ENCODE peak calls at places on chromosomes 4 and X, in ten cellular contexts. V, Y, S, U, M, A, J, N, F and K are unnamed samples. For H3K4me1, the result is how much of the 10 kb centered on the place peaks cover.

GRCh38 chr4:62003695-62004094 is 803.6 kb downstream of the ADGRL3 start:
- DNase-seq in J (no peak), A (no peak), M (no peak), Y (no peak), U (no peak), S (no peak), N (no peak), V (no peak), F (no peak), K (no peak)

GRCh38 chrX:4547218-4547836 is 833.9 kb upstream of the PRKX start:
- DNase-seq in F (peak), A (peak), S (peak), J (no peak), M (no peak), N (peak), Y (peak), U (peak), V (no peak), K (peak)

GRCh38 chr4:150010525-150011126 is 67.6 kb upstream of the DCLK2 start:
- DNase-seq in F (peak), Y (peak), M (no peak), U (peak), V (no peak), A (peak), N (peak), S (peak), J (no peak), K (peak)

GRCh38 chr4:8038083-8038482 is 98.4 kb upstream of the AFAP1 start:
- DNase-seq in V (no peak), Y (no peak), F (no peak), M (no peak), S (no peak), A (no peak), U (no peak), J (no peak), N (no peak), K (no peak)

GRCh38 chr4:88528861-88529260 is 5.3 kb upstream of the PYURF start:
- DNase-seq in J (no peak), S (no peak), A (no peak), U (peak), F (no peak), V (no peak), Y (no peak), N (no peak), M (no peak), K (no peak)

GRCh38 chr4:25439913-25440477 is 62.9 kb downstream of the ANAPC4 start:
- DNase-seq in J (no peak), U (peak), Y (peak), S (peak), N (peak), A (peak), V (no peak), F (peak), M (no peak), K (peak)

GRCh38 chr4:87844476-87844875 is 11.7 kb downstream of the MEPE start:
- DNase-seq in J (no peak), M (no peak), Y (no peak), A (no peak), V (no peak), N (no peak), U (peak), F (no peak), S (no peak), K (no peak)

GRCh38 chr4:156169861-156170260 is 216.2 kb upstream of the CTSO start:
- DNase-seq in N (no peak), Y (no peak), S (no peak), A (no peak), U (peak), V (no peak), J (no peak), M (no peak), F (no peak), K (no peak)

GRCh38 chrX:65035451-65035779 is 59.2 kb upstream of the ZC4H2 start:
- DNase-seq in F (peak), V (no peak), M (no peak), A (peak), J (no peak), U (peak), Y (peak), S (peak), N (no peak), K (no peak)

GRCh38 chr4:3729885-3730226 is 36.3 kb upstream of the ADRA2C start:
- DNase-seq in F (no peak), V (no peak), M (no peak), N (no peak), S (no peak), J (no peak), U (no peak), A (no peak), Y (no peak), K (no peak)

GRCh38 chrX:24662344-24662743 is 15.2 kb upstream of the PCYT1B start:
- DNase-seq in U (no peak), M (no peak), Y (no peak), A (no peak), V (no peak), J (no peak), F (no peak), N (no peak), S (no peak), K (no peak)

GRCh38 chr4:182240161-182241130 is 2.8 kb upstream of the TENM3 start:
- DNase-seq in J (no peak), V (no peak), M (no peak), S (no peak), Y (no peak), F (peak), U (peak), N (no peak), A (no peak), K (peak)

GRCh38 chrX:110561036-110561435 is 202.4 kb downstream of the RTL9 start:
- DNase-seq in U (peak), V (no peak), J (no peak), A (no peak), S (no peak), M (no peak), F (no peak), Y (no peak), N (no peak), K (peak)

GRCh38 chr4:100895572-100896197 is 377.9 kb upstream of the EMCN start:
- DNase-seq in S (no peak), A (no peak), M (no peak), J (no peak), F (no peak), Y (no peak), N (peak), V (no peak), U (peak), K (no peak)

GRCh38 chr4:138259296-138259695 is 17.1 kb upstream of the SLC7A11 start:
- DNase-seq in S (no peak), N (no peak), A (no peak), F (no peak), M (no peak), V (no peak), U (no peak), J (no peak), Y (no peak), K (no peak)

GRCh38 chr4:8582016-8582415 is 1.8 kb downstream of the GPR78 start:
- DNase-seq in M (peak), F (no peak), J (no peak), N (no peak), S (no peak), Y (peak), V (no peak), U (no peak), A (no peak), K (no peak)

GRCh38 chr4:181301735-181302380 is 941.3 kb upstream of the TENM3 start:
- DNase-seq in Y (no peak), A (no peak), N (peak), F (no peak), M (no peak), V (peak), U (peak), S (peak), J (no peak), K (peak)

GRCh38 chrX:110425222-110425621 is 66.6 kb downstream of the RTL9 start:
- DNase-seq in F (no peak), M (no peak), N (no peak), Y (no peak), A (no peak), V (no peak), U (no peak), J (no peak), S (no peak), K (no peak)

GRCh38 chr4:88440146-88440545 is 16.8 kb upstream of the HERC5 start:
- DNase-seq in U (no peak), S (no peak), J (no peak), V (no peak), Y (no peak), M (no peak), A (no peak), N (no peak), F (no peak), K (no peak)

GRCh38 chrX:9293051-9293496 is 171.8 kb upstream of the TBL1X start:
- DNase-seq in S (no peak), M (no peak), Y (no peak), J (no peak), A (no peak), U (no peak), N (no peak), V (no peak), F (no peak), K (no peak)

GRCh38 chr4:74223801-74224200 is 65.9 kb downstream of the MTHFD2L start:
- DNase-seq in Y (no peak), F (no peak), N (no peak), V (no peak), U (peak), A (no peak), S (no peak), M (no peak), J (no peak), K (peak)

GRCh38 chrX:69309074-69309792 is 144.0 kb upstream of the PJA1 start:
- DNase-seq in M (no peak), Y (no peak), J (peak), S (peak), U (no peak), F (no peak), A (no peak), N (no peak), V (no peak), K (no peak)

GRCh38 chrX:45755719-45756118 is 555.0 kb upstream of the DIPK2B start:
- DNase-seq in A (no peak), M (no peak), V (no peak), Y (no peak), J (no peak), S (no peak), N (no peak), F (no peak), U (no peak), K (no peak)
- H3K4me1 ChIP-seq in A (under half), M (under half), V (under half), Y (under half), J (under half), S (under half), N (under half), F (under half), U (half or more), K (under half)

GRCh38 chrX:153334654-153335295 is 822 bp downstream of the ZNF275 start:
- DNase-seq in A (no peak), F (no peak), S (peak), Y (peak), J (no peak), N (no peak), M (no peak), U (peak), V (no peak), K (no peak)
- H3K27ac ChIP-seq in A (peak), F (peak), S (peak), Y (peak), J (no peak), N (peak), M (peak), U (peak), V (no peak), K (peak)

DNA sequence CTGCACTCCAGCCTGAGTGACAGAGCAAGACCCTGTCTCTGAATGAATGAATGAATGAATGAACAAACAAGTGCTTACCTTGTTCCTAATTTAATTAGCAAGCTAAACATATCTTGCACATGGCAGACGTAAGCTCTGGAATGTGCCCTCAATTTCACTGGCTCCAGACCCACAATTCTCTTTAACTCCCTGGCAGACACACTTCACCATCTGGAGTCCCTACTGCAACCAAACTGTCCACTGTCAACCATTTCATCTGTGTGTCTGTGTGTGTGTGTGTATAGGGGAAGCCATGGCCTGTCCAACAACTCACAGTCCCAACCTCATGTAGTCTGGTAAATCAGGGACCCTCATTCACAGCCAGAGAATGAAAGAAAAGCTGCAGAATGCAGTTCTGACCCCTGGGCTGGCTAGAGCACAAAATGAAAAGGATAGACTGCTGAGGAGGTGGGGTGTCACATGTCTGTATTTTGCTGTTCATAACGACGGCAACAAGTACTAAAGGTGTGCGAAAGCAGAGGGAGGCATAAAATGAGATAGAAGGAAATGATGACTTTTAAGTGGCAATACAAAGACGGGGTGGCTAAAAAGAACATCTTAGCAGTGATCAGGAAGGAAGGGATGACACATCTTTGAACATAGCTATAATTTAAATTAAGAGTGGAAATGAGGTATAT is 114.1 kb downstream of the TSPAN5 start:
- DNase-seq in A (no peak), Y (no peak), N (peak), J (no peak), V (no peak), F (no peak), S (no peak), M (no peak), U (no peak), K (no peak)
- H3K4me1 ChIP-seq in A (under half), Y (under half), N (under half), J (under half), V (under half), F (under half), S (under half), M (under half), U (under half), K (under half)

GRCh38 chr4:1614502-1614853 is 69.6 kb downstream of the FAM53A start:
- DNase-seq in A (no peak), V (no peak), M (no peak), J (no peak), S (no peak), Y (no peak), F (no peak), N (no peak), U (no peak), K (no peak)

GRCh38 chr4:1614049-1614448 is 70.1 kb downstream of the FAM53A start:
- DNase-seq in V (no peak), J (peak), U (no peak), F (no peak), M (no peak), N (no peak), A (no peak), S (no peak), Y (no peak), K (no peak)

GRCh38 chr4:1614854-1615595 is 69.1 kb downstream of the FAM53A start:
- DNase-seq in S (no peak), Y (no peak), V (no peak), U (no peak), A (no peak), M (no peak), N (peak), J (no peak), F (no peak), K (no peak)

GRCh38 chr4:1616574-1616964 is 67.5 kb downstream of the FAM53A start:
- DNase-seq in M (no peak), F (no peak), U (no peak), N (no peak), S (no peak), Y (no peak), V (no peak), A (no peak), J (no peak), K (no peak)

DNA sequence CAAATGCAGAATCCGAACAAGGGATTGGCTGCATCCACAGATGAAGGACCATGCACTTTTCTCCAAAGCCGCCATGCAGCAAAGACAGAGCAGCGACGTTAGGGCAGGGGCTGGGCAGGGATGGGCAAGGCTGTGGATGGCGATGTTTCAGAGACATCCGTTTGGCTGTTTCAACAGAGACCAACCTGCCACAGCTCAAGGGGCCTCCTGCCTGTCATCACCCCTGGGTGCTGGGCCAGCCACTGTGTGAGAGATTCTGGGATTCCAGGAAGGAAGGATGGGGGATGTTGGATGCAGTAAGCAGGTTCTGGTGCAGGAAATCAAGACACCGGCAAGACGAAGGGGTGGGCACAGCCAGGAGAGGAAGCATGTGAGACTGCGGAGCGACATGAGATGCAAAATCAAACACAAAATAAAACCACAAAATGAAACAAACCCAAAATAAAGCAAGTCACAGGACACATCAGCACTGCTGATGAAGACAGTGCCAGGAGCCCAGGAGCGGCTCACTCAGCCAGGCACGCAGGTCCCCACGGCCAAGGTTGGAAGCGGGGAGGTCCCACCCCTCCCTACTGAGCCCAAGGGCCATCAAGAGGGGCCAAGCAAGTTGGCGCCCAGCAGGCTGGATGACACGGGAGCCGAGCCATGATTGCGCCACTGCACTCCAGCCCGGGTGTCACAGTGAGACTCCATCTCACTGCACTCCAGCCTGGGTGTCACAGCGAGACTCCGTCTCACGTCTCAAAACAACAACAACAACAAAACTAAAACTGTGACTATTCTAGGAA is 68.1 kb downstream of the FAM53A start:
- DNase-seq in Y (no peak), J (no peak), N (no peak), F (no peak), A (no peak), V (peak), M (no peak), S (no peak), U (peak), K (no peak)
- H3K27ac ChIP-seq in Y (no peak), J (no peak), N (no peak), F (no peak), A (no peak), V (peak), M (no peak), S (no peak), U (no peak), K (no peak)

DNA sequence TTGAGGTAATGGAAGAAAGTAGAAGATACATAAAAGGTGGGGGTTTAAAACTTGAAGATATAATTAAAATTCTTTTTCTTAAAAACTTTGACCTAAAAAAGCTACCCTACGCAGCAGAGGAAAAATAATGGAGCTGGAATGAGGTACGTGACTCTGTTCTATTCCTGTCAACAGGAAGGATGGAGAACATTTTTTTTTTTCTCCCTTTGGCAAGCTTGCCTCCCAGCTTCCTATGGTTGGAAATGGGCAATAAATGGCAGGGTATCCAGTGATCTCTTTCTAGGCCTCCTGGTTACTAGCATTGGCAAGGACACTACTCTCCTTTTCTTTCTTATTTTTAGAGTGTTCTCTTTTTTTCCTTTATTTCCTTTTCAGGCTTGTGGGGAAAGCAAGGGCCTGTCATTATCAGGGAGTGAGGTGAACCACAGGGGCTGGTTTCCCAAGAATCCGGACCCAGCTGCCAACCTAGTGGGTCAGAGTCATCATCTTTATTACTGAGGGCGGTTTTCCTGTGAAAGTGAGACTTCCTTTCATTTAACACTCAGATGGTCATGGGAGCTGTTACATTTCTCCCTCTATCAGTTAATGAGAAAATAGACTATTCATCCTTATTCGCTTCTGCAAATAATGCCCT is 224.6 kb downstream of the SPRY1 start:
- DNase-seq in F (peak), V (no peak), N (no peak), S (no peak), M (no peak), Y (peak), J (no peak), A (peak), U (no peak), K (peak)
- H3K4me1 ChIP-seq in F (under half), V (under half), N (under half), S (under half), M (under half), Y (under half), J (under half), A (under half), U (under half), K (under half)

GRCh38 chr4:13617801-13618200 is 9.7 kb downstream of the BOD1L1 start:
- DNase-seq in Y (no peak), F (no peak), M (no peak), N (no peak), A (no peak), V (no peak), J (no peak), U (no peak), S (no peak), K (no peak)

GRCh38 chr4:13611283-13611842 is 16.2 kb downstream of the BOD1L1 start:
- DNase-seq in J (no peak), U (peak), S (peak), Y (no peak), N (peak), V (no peak), A (peak), F (no peak), M (no peak), K (no peak)

GRCh38 chr4:13616597-13616996 is 10.9 kb downstream of the BOD1L1 start:
- DNase-seq in M (no peak), A (no peak), N (no peak), Y (no peak), S (no peak), V (no peak), J (no peak), U (no peak), F (no peak), K (no peak)

GRCh38 chr4:13615162-13615561 is 12.4 kb downstream of the BOD1L1 start:
- DNase-seq in J (no peak), F (no peak), A (no peak), N (peak), Y (no peak), U (no peak), S (no peak), M (no peak), V (no peak), K (no peak)

DNA sequence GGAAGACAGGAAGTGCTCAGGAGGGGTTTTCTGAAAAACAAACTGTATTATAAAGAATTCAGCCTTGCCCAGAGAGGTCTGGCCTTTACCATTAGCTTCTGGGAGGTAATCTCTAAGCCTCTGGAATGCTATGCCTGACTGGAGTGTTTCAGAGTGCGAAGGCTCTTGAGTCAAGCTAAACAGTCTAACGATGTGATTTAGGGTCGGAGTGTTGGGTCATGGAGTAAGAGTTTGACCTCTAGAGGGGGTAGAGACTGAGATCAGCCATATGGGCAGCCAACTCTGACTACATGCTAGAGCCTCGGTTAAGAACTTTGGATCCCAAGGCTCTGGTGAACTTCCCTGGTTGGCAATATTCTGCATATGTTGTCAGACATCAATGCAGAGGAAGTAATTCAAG is 15.0 kb downstream of the BOD1L1 start:
- DNase-seq in Y (no peak), U (no peak), J (no peak), M (no peak), N (no peak), A (no peak), S (no peak), V (no peak), F (no peak), K (peak)
- H3K27ac ChIP-seq in Y (no peak), U (no peak), J (no peak), M (peak), N (no peak), A (no peak), S (no peak), V (no peak), F (no peak), K (peak)

DNA sequence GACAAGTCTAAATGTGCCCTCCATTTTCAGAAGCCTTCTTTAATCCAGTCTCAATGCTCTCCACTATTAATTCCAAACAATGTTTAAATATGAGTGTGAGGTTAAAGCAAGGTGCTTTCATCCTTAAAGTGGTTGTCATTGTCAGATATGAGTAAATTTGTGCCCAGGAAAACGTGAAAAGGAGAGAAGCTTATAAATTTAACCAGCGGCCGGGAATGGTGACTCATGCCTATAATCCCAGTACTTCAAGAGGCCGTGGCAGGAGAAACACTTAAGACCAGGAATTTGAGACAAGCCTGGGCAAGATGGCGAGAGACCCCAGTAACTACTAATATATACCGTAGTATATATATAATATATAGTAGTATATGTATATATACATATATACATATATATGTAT is 270.0 kb downstream of the ARHGAP24 start:
- DNase-seq in F (no peak), M (no peak), S (no peak), N (no peak), V (no peak), J (no peak), Y (no peak), U (peak), A (no peak), K (no peak)
- H3K4me1 ChIP-seq in F (under half), M (under half), S (under half), N (under half), V (under half), J (under half), Y (under half), U (under half), A (under half), K (under half)